ENCODE peak calls at places on chromosome 16, in eight cellular contexts. V, L, H, U, W, M, B and C are unnamed samples.

GRCh38 chr16:61148930-61149329 is 887.3 kb downstream of the CDH8 start:
- DNase-seq in M (peak), V (no peak), H (peak), W (no peak), U (no peak), B (no peak), L (no peak), C (no peak)

GRCh38 chr16:70395345-70395901 is 43.5 kb downstream of the ST3GAL2 start:
- DNase-seq in V (peak), H (peak), U (peak), L (peak), W (peak), M (peak), B (peak), C (peak)

GRCh38 chr16:64363039-64363438 is 758.8 kb downstream of the CDH11 start:
- DNase-seq in V (no peak), L (no peak), U (no peak), B (no peak), H (no peak), W (peak), M (no peak), C (no peak)

GRCh38 chr16:11051430-11052079 is 107.2 kb downstream of the CLEC16A start:
- DNase-seq in H (no peak), W (no peak), L (no peak), V (no peak), M (no peak), B (no peak), U (no peak), C (no peak)

GRCh38 chr16:83187404-83187803 is 560.6 kb downstream of the CDH13 start:
- DNase-seq in B (no peak), U (no peak), L (peak), V (no peak), M (no peak), H (no peak), W (peak), C (no peak)

GRCh38 chr16:57481421-57481820 is 4.9 kb downstream of the DOK4 start:
- DNase-seq in B (no peak), H (no peak), W (no peak), L (no peak), M (no peak), V (no peak), U (no peak), C (no peak)

GRCh38 chr16:64150193-64150592 is 971.7 kb downstream of the CDH11 start:
- DNase-seq in L (no peak), U (no peak), W (peak), M (no peak), B (no peak), V (no peak), H (no peak), C (no peak)

GRCh38 chr16:63776437-63776836 is 1345.4 kb downstream of the CDH11 start:
- DNase-seq in M (no peak), W (no peak), H (no peak), V (no peak), B (no peak), U (no peak), L (no peak), C (no peak)

GRCh38 chr16:12753203-12754023 is 50.3 kb downstream of the CPPED1 start:
- DNase-seq in L (no peak), H (no peak), W (no peak), V (no peak), U (no peak), B (no peak), M (no peak), C (no peak)

GRCh38 chr16:30472328-30472942 is at the start of gene ITGAL:
- DNase-seq in B (peak), V (peak), H (no peak), M (no peak), L (no peak), U (no peak), W (no peak), C (peak)

GRCh38 chr16:57372372-57373116 is at the start of gene CX3CL1:
- DNase-seq in H (no peak), B (no peak), U (peak), V (no peak), M (peak), L (peak), W (peak), C (no peak)

GRCh38 chr16:31291376-31291775 is 31.6 kb downstream of the ITGAM start:
- DNase-seq in U (no peak), W (no peak), H (no peak), M (no peak), B (no peak), V (no peak), L (no peak), C (no peak)

GRCh38 chr16:25501530-25502255 is 190.1 kb upstream of the HS3ST4 start:
- DNase-seq in U (no peak), W (no peak), M (peak), H (no peak), B (no peak), V (no peak), L (no peak), C (no peak)

GRCh38 chr16:67238806-67239470 is 8.3 kb downstream of the FHOD1 start:
- DNase-seq in H (no peak), L (no peak), W (no peak), U (no peak), B (no peak), M (no peak), V (peak), C (no peak)

GRCh38 chr16:15654591-15654990 is 4.5 kb downstream of the NDE1 start:
- DNase-seq in H (no peak), M (no peak), L (no peak), V (no peak), U (no peak), W (no peak), B (no peak), C (no peak)

GRCh38 chr16:56424404-56424765 is 960 bp downstream of the AMFR start:
- DNase-seq in V (no peak), U (no peak), H (no peak), L (peak), W (no peak), B (no peak), M (peak), C (no peak)

GRCh38 chr16:49986351-49987124 is 38.5 kb upstream of the CNEP1R1 start:
- DNase-seq in V (no peak), L (peak), B (no peak), U (peak), W (peak), H (no peak), M (no peak), C (no peak)

GRCh38 chr16:46789075-46789474 is 40.9 kb upstream of the MYLK3 start:
- DNase-seq in L (no peak), U (no peak), W (no peak), H (no peak), B (no peak), M (no peak), V (no peak), C (no peak)

GRCh38 chr16:50859628-50860360 is 117.9 kb downstream of the CYLD start:
- DNase-seq in L (no peak), W (no peak), U (no peak), B (no peak), V (no peak), H (no peak), M (no peak), C (no peak)

GRCh38 chr16:85621698-85622433 is 8.7 kb downstream of the GSE1 start:
- DNase-seq in U (no peak), L (no peak), V (no peak), W (no peak), M (no peak), B (no peak), H (peak), C (no peak)

GRCh38 chr16:11004957-11005610 is 60.7 kb downstream of the CLEC16A start:
- DNase-seq in H (no peak), L (no peak), M (no peak), B (no peak), U (no peak), V (no peak), W (peak), C (no peak)

GRCh38 chr16:89721644-89722391 is 481 bp downstream of the ZNF276 start:
- DNase-seq in B (peak), V (peak), M (peak), U (no peak), L (peak), H (peak), W (peak), C (peak)

GRCh38 chr16:70572050-70572925 is 48.7 kb downstream of the SF3B3 start:
- DNase-seq in B (no peak), U (no peak), V (no peak), L (peak), M (no peak), H (no peak), W (no peak), C (no peak)

GRCh38 chr16:20410153-20410723 is 904 bp downstream of the ACSM5 start:
- DNase-seq in V (no peak), H (no peak), M (no peak), B (peak), U (no peak), W (no peak), L (peak), C (peak)

GRCh38 chr16:24525970-24526559 is 13.3 kb upstream of the RBBP6 start:
- DNase-seq in U (peak), V (no peak), W (no peak), B (no peak), H (peak), M (no peak), L (peak), C (no peak)

GRCh38 chr16:75550211-75550662 is 5.8 kb downstream of the TMEM231 start:
- DNase-seq in V (no peak), U (peak), M (no peak), B (peak), W (peak), L (peak), H (peak), C (peak)

GRCh38 chr16:75732871-75733270 is 6.6 kb upstream of the CPHXL start:
- DNase-seq in L (no peak), U (no peak), B (no peak), V (no peak), M (no peak), W (no peak), H (no peak), C (no peak)

GRCh38 chr16:85464342-85465305 is 148.5 kb upstream of the GSE1 start:
- DNase-seq in B (no peak), L (no peak), M (no peak), H (no peak), U (no peak), V (no peak), W (no peak), C (no peak)

GRCh38 chr16:13397126-13397525 is 495.7 kb downstream of the SHISA9 start:
- DNase-seq in U (peak), W (no peak), M (no peak), V (no peak), B (no peak), H (no peak), L (no peak), C (no peak)

GRCh38 chr16:12271006-12271405 is 294.5 kb downstream of the SNX29 start:
- DNase-seq in H (peak), V (no peak), U (peak), L (peak), M (no peak), W (peak), B (no peak), C (no peak)

GRCh38 chr16:30805056-30805369 is 18.0 kb upstream of the ZNF629 start:
- DNase-seq in B (no peak), M (no peak), U (no peak), V (no peak), L (no peak), W (no peak), H (peak), C (no peak)

GRCh38 chr16:53052519-53053501 is at the start of gene CHD9NB:
- DNase-seq in B (peak), U (no peak), L (peak), H (peak), W (peak), M (no peak), V (no peak), C (peak)

GRCh38 chr16:23509763-23510153 is 536 bp downstream of the GGA2 start:
- DNase-seq in M (peak), W (peak), H (no peak), U (no peak), L (peak), B (peak), V (peak), C (no peak)

GRCh38 chr16:85202051-85202601 is 89.9 kb upstream of the CIBAR2 start:
- DNase-seq in V (no peak), W (no peak), H (no peak), L (no peak), M (no peak), B (no peak), U (no peak), C (no peak)

GRCh38 chr16:30658731-30659506 is 688 bp downstream of the FBRS start:
- DNase-seq in M (peak), H (peak), V (peak), W (peak), U (no peak), B (peak), L (peak), C (peak)

GRCh38 chr16:56866955-56867830 is 2.2 kb downstream of the SLC12A3 start:
- DNase-seq in L (peak), U (no peak), W (peak), H (peak), V (no peak), B (peak), M (peak), C (peak)

GRCh38 chr16:75247249-75247648 is 4.2 kb downstream of the BCAR1 start:
- DNase-seq in H (no peak), L (no peak), W (no peak), M (no peak), B (no peak), U (no peak), V (no peak), C (no peak)

GRCh38 chr16:60295451-60295850 is 1561.3 kb upstream of the GOT2 start:
- DNase-seq in W (no peak), H (no peak), U (no peak), M (no peak), L (no peak), B (no peak), V (no peak), C (no peak)

DNA sequence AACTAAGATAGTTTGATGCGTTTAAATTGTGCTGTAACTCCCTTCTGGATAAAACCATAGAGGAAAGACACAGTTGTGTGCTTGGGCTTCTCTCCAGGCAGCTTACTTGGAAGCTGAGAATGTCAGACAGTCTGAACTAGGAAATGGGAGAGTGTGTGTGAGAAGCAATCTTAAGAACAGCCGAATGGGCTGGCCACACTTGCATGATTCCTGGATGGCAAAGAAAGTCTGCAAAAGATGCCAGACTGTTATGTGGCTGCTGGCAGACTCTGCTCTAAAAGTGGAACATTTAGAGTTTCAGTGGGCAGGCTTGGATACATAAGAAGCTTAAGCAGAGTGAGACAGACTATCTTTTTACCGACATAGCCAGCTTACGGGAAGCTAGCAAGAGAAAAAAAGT is 384.3 kb upstream of the PSMD7 start:
- DNase-seq in H (no peak), U (no peak), V (no peak), M (no peak), B (no peak), L (no peak), W (no peak), C (no peak)
- TF ChIP-seq CTCF in H (no peak), U (no peak), V (no peak), M (no peak), B (no peak), L (no peak), W (no peak), C (no peak)

GRCh38 chr16:48041861-48042435 is 113.8 kb downstream of the ABCC12 start:
- DNase-seq in W (no peak), M (peak), B (no peak), H (peak), U (peak), L (no peak), V (no peak), C (no peak)
- TF ChIP-seq CTCF in W (no peak), M (no peak), B (no peak), H (no peak), U (peak), L (peak), V (no peak), C (no peak)

DNA sequence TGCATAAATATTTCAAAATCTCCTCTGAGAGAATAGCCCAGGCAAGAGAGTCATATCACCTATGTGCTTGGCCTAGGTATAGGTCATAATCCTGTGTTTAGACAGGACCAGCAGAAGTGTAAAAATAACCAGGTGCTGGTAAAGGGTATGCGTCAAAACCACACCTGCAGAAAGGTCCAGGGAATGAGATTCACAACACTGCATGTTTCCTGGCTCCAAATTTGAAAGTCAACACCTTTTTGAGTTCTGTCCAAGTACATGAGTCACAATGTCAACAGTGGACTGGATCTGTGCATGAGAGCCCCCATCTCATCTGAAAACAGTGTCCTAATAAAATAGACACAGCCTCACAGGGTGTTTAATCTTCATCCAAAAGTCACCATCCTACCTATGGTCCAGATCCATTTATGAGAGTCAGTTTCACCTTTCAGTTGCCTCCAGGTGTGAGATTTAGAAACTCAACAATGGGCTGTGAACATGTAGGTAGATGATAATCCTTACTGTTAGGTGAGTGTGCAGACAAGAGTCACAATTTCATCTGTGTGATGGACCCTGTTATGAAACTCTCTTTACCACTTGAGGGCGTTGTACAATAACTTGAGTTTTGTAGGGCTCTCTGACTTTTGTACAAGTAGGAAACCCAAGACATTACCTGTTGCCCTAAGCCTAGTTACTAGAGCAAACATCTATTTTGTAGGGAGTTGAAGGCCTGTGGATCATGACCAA is 2100.7 kb downstream of the TP53TG3F start:
- DNase-seq in B (no peak), V (no peak), W (no peak), M (no peak), L (no peak), H (no peak), U (no peak), C (no peak)
- TF ChIP-seq CTCF in B (no peak), V (no peak), W (no peak), M (no peak), L (no peak), H (no peak), U (no peak), C (no peak)

GRCh38 chr16:87391324-87391949 is 699 bp upstream of the MAP1LC3B start:
- DNase-seq in L (peak), W (no peak), H (peak), V (peak), U (peak), B (no peak), M (peak), C (no peak)

GRCh38 chr16:87393680-87394055 is 1.5 kb downstream of the MAP1LC3B start:
- DNase-seq in W (no peak), M (no peak), H (no peak), U (no peak), L (no peak), B (no peak), V (no peak), C (no peak)

GRCh38 chr16:87395181-87395842 is 3.2 kb downstream of the MAP1LC3B start:
- DNase-seq in L (no peak), M (no peak), W (no peak), V (no peak), U (no peak), B (no peak), H (no peak), C (no peak)

GRCh38 chr16:87391950-87392822 is at the start of gene MAP1LC3B:
- DNase-seq in V (peak), B (peak), M (peak), U (peak), L (peak), W (peak), H (peak), C (peak)

GRCh38 chr16:87392823-87393679 is 915 bp downstream of the MAP1LC3B start:
- DNase-seq in V (peak), B (peak), W (peak), U (peak), H (peak), L (peak), M (peak), C (peak)
- TF ChIP-seq CTCF in V (peak), B (no peak), W (peak), U (no peak), H (no peak), L (peak), M (peak), C (peak)

GRCh38 chr16:71723537-71724319 is 773 bp downstream of the PHLPP2 start:
- DNase-seq in L (peak), H (peak), B (peak), V (peak), W (peak), M (peak), U (peak), C (peak)

GRCh38 chr16:71726491-71727319 is 2.2 kb upstream of the PHLPP2 start:
- DNase-seq in H (no peak), B (peak), W (no peak), U (no peak), L (peak), M (no peak), V (no peak), C (peak)

GRCh38 chr16:71721066-71721740 is 3.3 kb downstream of the PHLPP2 start:
- DNase-seq in U (no peak), B (no peak), M (no peak), W (no peak), L (no peak), H (no peak), V (no peak), C (no peak)

GRCh38 chr16:71722801-71723536 is 1.5 kb downstream of the PHLPP2 start:
- DNase-seq in B (peak), U (peak), V (peak), M (peak), L (peak), W (peak), H (peak), C (peak)

GRCh38 chr16:71724320-71724751 is at the start of gene PHLPP2:
- DNase-seq in B (no peak), V (no peak), M (no peak), H (no peak), W (peak), U (no peak), L (no peak), C (no peak)
- TF ChIP-seq CTCF in B (no peak), V (no peak), M (no peak), H (no peak), W (no peak), U (no peak), L (no peak), C (no peak)

DNA sequence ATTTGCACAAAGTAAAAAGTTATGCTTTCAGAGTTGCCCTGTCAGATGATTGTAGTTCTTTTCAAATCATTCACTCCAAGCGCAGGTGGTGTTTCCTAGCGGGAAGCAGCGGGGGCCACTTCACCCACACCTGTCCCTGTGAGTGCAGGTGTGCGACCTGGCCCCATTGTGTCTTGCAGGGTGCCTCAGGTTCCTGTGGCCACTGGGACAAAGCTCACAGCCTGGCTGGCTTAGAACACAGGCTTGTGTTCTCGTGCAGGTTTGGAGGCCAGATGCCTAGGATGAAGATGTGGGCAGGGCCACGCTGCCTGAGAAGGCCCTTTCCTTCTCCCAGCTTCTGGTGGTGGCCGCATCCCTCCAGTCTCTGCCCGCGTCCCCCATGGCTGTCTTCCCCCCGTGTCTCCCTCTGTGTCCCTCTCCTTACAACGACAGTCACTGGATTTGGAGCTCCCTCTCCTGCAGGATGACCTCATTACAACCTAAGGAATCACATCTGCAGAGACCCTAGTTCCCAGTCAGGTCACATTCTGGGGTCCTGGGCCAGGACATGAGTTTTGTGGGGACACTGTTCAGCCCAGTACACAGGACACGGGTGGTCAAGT is 90.5 kb downstream of the NPIPB11 start:
- DNase-seq in W (no peak), M (no peak), U (peak), L (no peak), B (no peak), V (no peak), H (no peak), C (no peak)
- TF ChIP-seq CTCF in W (no peak), M (no peak), U (peak), L (no peak), B (no peak), V (no peak), H (peak), C (no peak)